ENCODE peak calls at places on chromosomes 12 and 14, in seven cellular contexts. One of them, this sample, is unnamed.

GRCh38 chr12:32270818-32271710 is 128.3 kb upstream of the FGD4 start:
- DNase-seq in activated CD4-positive, alpha-beta T cell treated with anti-CD3 and anti-CD28 coated beads, Interleukin-2, amount 50 U/mL, for 48 hours: no peak
- DNase-seq in T follicular helper cell: no peak
- DNase-seq in CD4-positive, alpha-beta memory T cell: no peak
- DNase-seq in cardiac fibroblast: peak; percentile 31
- DNase-seq in NCI-H510A treated with DMSO at 0.1 percent for 48 hours: no peak
- DNase-seq in activated naive CD4-positive, alpha-beta T cell treated with anti-CD3 and anti-CD28 coated beads for 36 hours: no peak
- DNase-seq in this sample: no peak

GRCh38 chr14:96663491-96664067 is 133.6 kb upstream of the VRK1 start:
- DNase-seq in activated naive CD4-positive, alpha-beta T cell treated with anti-CD3 and anti-CD28 coated beads for 36 hours: no peak
- DNase-seq in T follicular helper cell: no peak
- DNase-seq in NCI-H510A treated with DMSO at 0.1 percent for 48 hours: no peak
- DNase-seq in CD4-positive, alpha-beta memory T cell: no peak
- DNase-seq in activated CD4-positive, alpha-beta T cell treated with anti-CD3 and anti-CD28 coated beads, Interleukin-2, amount 50 U/mL, for 48 hours: no peak
- DNase-seq in cardiac fibroblast: no peak
- DNase-seq in this sample: no peak

GRCh38 chr14:30020271-30020670 is 92.6 kb upstream of the PRKD1 start:
- DNase-seq in cardiac fibroblast: no peak
- DNase-seq in CD4-positive, alpha-beta memory T cell: no peak
- DNase-seq in activated naive CD4-positive, alpha-beta T cell treated with anti-CD3 and anti-CD28 coated beads for 36 hours: no peak
- DNase-seq in NCI-H510A treated with DMSO at 0.1 percent for 48 hours: no peak
- DNase-seq in activated CD4-positive, alpha-beta T cell treated with anti-CD3 and anti-CD28 coated beads, Interleukin-2, amount 50 U/mL, for 48 hours: no peak
- DNase-seq in T follicular helper cell: no peak
- DNase-seq in this sample: no peak

GRCh38 chr14:64683264-64683663 is 21.0 kb upstream of the PLEKHG3 start:
- DNase-seq in cardiac fibroblast: no peak
- DNase-seq in CD4-positive, alpha-beta memory T cell: no peak
- DNase-seq in activated CD4-positive, alpha-beta T cell treated with anti-CD3 and anti-CD28 coated beads, Interleukin-2, amount 50 U/mL, for 48 hours: no peak
- DNase-seq in NCI-H510A treated with DMSO at 0.1 percent for 48 hours: no peak
- DNase-seq in activated naive CD4-positive, alpha-beta T cell treated with anti-CD3 and anti-CD28 coated beads for 36 hours: no peak
- DNase-seq in T follicular helper cell: no peak
- DNase-seq in this sample: no peak

GRCh38 chr12:41345071-41345470 is 157.0 kb downstream of the PDZRN4 start:
- DNase-seq in cardiac fibroblast: no peak
- DNase-seq in CD4-positive, alpha-beta memory T cell: no peak
- DNase-seq in activated naive CD4-positive, alpha-beta T cell treated with anti-CD3 and anti-CD28 coated beads for 36 hours: no peak
- DNase-seq in T follicular helper cell: no peak
- DNase-seq in activated CD4-positive, alpha-beta T cell treated with anti-CD3 and anti-CD28 coated beads, Interleukin-2, amount 50 U/mL, for 48 hours: no peak
- DNase-seq in NCI-H510A treated with DMSO at 0.1 percent for 48 hours: no peak
- DNase-seq in this sample: no peak

GRCh38 chr12:119804011-119804641 is 73.0 kb downstream of the CIT start:
- DNase-seq in activated naive CD4-positive, alpha-beta T cell treated with anti-CD3 and anti-CD28 coated beads for 36 hours: no peak
- DNase-seq in CD4-positive, alpha-beta memory T cell: no peak
- DNase-seq in NCI-H510A treated with DMSO at 0.1 percent for 48 hours: peak; percentile 64
- DNase-seq in activated CD4-positive, alpha-beta T cell treated with anti-CD3 and anti-CD28 coated beads, Interleukin-2, amount 50 U/mL, for 48 hours: no peak
- DNase-seq in cardiac fibroblast: peak; percentile 56
- DNase-seq in T follicular helper cell: no peak
- DNase-seq in this sample: no peak

GRCh38 chr14:89428556-89429196 is 11.6 kb upstream of the FOXN3 start:
- DNase-seq in NCI-H510A treated with DMSO at 0.1 percent for 48 hours: peak; percentile 90
- DNase-seq in activated CD4-positive, alpha-beta T cell treated with anti-CD3 and anti-CD28 coated beads, Interleukin-2, amount 50 U/mL, for 48 hours: no peak
- DNase-seq in activated naive CD4-positive, alpha-beta T cell treated with anti-CD3 and anti-CD28 coated beads for 36 hours: no peak
- DNase-seq in CD4-positive, alpha-beta memory T cell: no peak
- DNase-seq in cardiac fibroblast: no peak
- DNase-seq in T follicular helper cell: no peak
- DNase-seq in this sample: no peak

GRCh38 chr14:69355955-69356321 is 42.2 kb downstream of the ERH start:
- DNase-seq in cardiac fibroblast: peak; percentile 73
- DNase-seq in T follicular helper cell: no peak
- DNase-seq in activated naive CD4-positive, alpha-beta T cell treated with anti-CD3 and anti-CD28 coated beads for 36 hours: no peak
- DNase-seq in CD4-positive, alpha-beta memory T cell: no peak
- DNase-seq in activated CD4-positive, alpha-beta T cell treated with anti-CD3 and anti-CD28 coated beads, Interleukin-2, amount 50 U/mL, for 48 hours: no peak
- DNase-seq in NCI-H510A treated with DMSO at 0.1 percent for 48 hours: peak; percentile 54
- DNase-seq in this sample: no peak

GRCh38 chr14:99769123-99769522 is 24.1 kb upstream of the EML1 start:
- DNase-seq in NCI-H510A treated with DMSO at 0.1 percent for 48 hours: no peak
- DNase-seq in activated CD4-positive, alpha-beta T cell treated with anti-CD3 and anti-CD28 coated beads, Interleukin-2, amount 50 U/mL, for 48 hours: no peak
- DNase-seq in cardiac fibroblast: no peak
- DNase-seq in activated naive CD4-positive, alpha-beta T cell treated with anti-CD3 and anti-CD28 coated beads for 36 hours: no peak
- DNase-seq in CD4-positive, alpha-beta memory T cell: no peak
- DNase-seq in T follicular helper cell: no peak
- DNase-seq in this sample: no peak

GRCh38 chr12:64691793-64692583 is 67.2 kb downstream of the GNS start:
- DNase-seq in activated naive CD4-positive, alpha-beta T cell treated with anti-CD3 and anti-CD28 coated beads for 36 hours: no peak
- DNase-seq in CD4-positive, alpha-beta memory T cell: no peak
- DNase-seq in cardiac fibroblast: peak; percentile 30
- DNase-seq in activated CD4-positive, alpha-beta T cell treated with anti-CD3 and anti-CD28 coated beads, Interleukin-2, amount 50 U/mL, for 48 hours: no peak
- DNase-seq in T follicular helper cell: no peak
- DNase-seq in NCI-H510A treated with DMSO at 0.1 percent for 48 hours: peak; percentile 90
- DNase-seq in this sample: no peak

GRCh38 chr14:86574026-86574777 is 1044.3 kb downstream of the FLRT2 start:
- DNase-seq in activated CD4-positive, alpha-beta T cell treated with anti-CD3 and anti-CD28 coated beads, Interleukin-2, amount 50 U/mL, for 48 hours: no peak
- DNase-seq in CD4-positive, alpha-beta memory T cell: no peak
- DNase-seq in cardiac fibroblast: peak; percentile 55
- DNase-seq in NCI-H510A treated with DMSO at 0.1 percent for 48 hours: no peak
- DNase-seq in activated naive CD4-positive, alpha-beta T cell treated with anti-CD3 and anti-CD28 coated beads for 36 hours: no peak
- DNase-seq in T follicular helper cell: no peak
- DNase-seq in this sample: no peak

GRCh38 chr14:34851395-34851794 is 23.8 kb downstream of the BAZ1A start:
- DNase-seq in cardiac fibroblast: peak; percentile 77
- DNase-seq in T follicular helper cell: no peak
- DNase-seq in NCI-H510A treated with DMSO at 0.1 percent for 48 hours: no peak
- DNase-seq in CD4-positive, alpha-beta memory T cell: no peak
- DNase-seq in activated naive CD4-positive, alpha-beta T cell treated with anti-CD3 and anti-CD28 coated beads for 36 hours: no peak
- DNase-seq in activated CD4-positive, alpha-beta T cell treated with anti-CD3 and anti-CD28 coated beads, Interleukin-2, amount 50 U/mL, for 48 hours: no peak
- DNase-seq in this sample: no peak

GRCh38 chr12:27549801-27550652 is 26.0 kb downstream of the PPFIBP1 start:
- DNase-seq in cardiac fibroblast: peak; percentile 99
- DNase-seq in NCI-H510A treated with DMSO at 0.1 percent for 48 hours: peak; percentile 46
- DNase-seq in activated CD4-positive, alpha-beta T cell treated with anti-CD3 and anti-CD28 coated beads, Interleukin-2, amount 50 U/mL, for 48 hours: no peak
- DNase-seq in activated naive CD4-positive, alpha-beta T cell treated with anti-CD3 and anti-CD28 coated beads for 36 hours: no peak
- DNase-seq in CD4-positive, alpha-beta memory T cell: no peak
- DNase-seq in T follicular helper cell: no peak
- DNase-seq in this sample: no peak

GRCh38 chr14:34582117-34582680 is 42.7 kb upstream of the EAPP start:
- DNase-seq in cardiac fibroblast: no peak
- DNase-seq in T follicular helper cell: no peak
- DNase-seq in NCI-H510A treated with DMSO at 0.1 percent for 48 hours: no peak
- DNase-seq in CD4-positive, alpha-beta memory T cell: no peak
- DNase-seq in activated naive CD4-positive, alpha-beta T cell treated with anti-CD3 and anti-CD28 coated beads for 36 hours: no peak
- DNase-seq in activated CD4-positive, alpha-beta T cell treated with anti-CD3 and anti-CD28 coated beads, Interleukin-2, amount 50 U/mL, for 48 hours: no peak
- DNase-seq in this sample: no peak

GRCh38 chr14:104220225-104221070 is 82.1 kb downstream of the KIF26A start:
- DNase-seq in T follicular helper cell: no peak
- DNase-seq in NCI-H510A treated with DMSO at 0.1 percent for 48 hours: no peak
- DNase-seq in cardiac fibroblast: no peak
- DNase-seq in CD4-positive, alpha-beta memory T cell: no peak
- DNase-seq in activated CD4-positive, alpha-beta T cell treated with anti-CD3 and anti-CD28 coated beads, Interleukin-2, amount 50 U/mL, for 48 hours: no peak
- DNase-seq in activated naive CD4-positive, alpha-beta T cell treated with anti-CD3 and anti-CD28 coated beads for 36 hours: no peak
- DNase-seq in this sample: peak; percentile 27

GRCh38 chr12:78359530-78359929 is 505.0 kb upstream of the SYT1 start:
- DNase-seq in activated naive CD4-positive, alpha-beta T cell treated with anti-CD3 and anti-CD28 coated beads for 36 hours: no peak
- DNase-seq in cardiac fibroblast: peak; percentile 23
- DNase-seq in T follicular helper cell: no peak
- DNase-seq in NCI-H510A treated with DMSO at 0.1 percent for 48 hours: no peak
- DNase-seq in activated CD4-positive, alpha-beta T cell treated with anti-CD3 and anti-CD28 coated beads, Interleukin-2, amount 50 U/mL, for 48 hours: no peak
- DNase-seq in CD4-positive, alpha-beta memory T cell: no peak
- DNase-seq in this sample: no peak

GRCh38 chr14:52835122-52835903 is 43.9 kb upstream of the GNPNAT1 start:
- DNase-seq in activated naive CD4-positive, alpha-beta T cell treated with anti-CD3 and anti-CD28 coated beads for 36 hours: no peak
- DNase-seq in T follicular helper cell: no peak
- DNase-seq in CD4-positive, alpha-beta memory T cell: no peak
- DNase-seq in NCI-H510A treated with DMSO at 0.1 percent for 48 hours: peak; percentile 10
- DNase-seq in activated CD4-positive, alpha-beta T cell treated with anti-CD3 and anti-CD28 coated beads, Interleukin-2, amount 50 U/mL, for 48 hours: no peak
- DNase-seq in cardiac fibroblast: peak; percentile 62
- DNase-seq in this sample: no peak

GRCh38 chr14:94312481-94313246 is 10.5 kb downstream of the SERPINA6 start:
- DNase-seq in NCI-H510A treated with DMSO at 0.1 percent for 48 hours: no peak
- DNase-seq in activated CD4-positive, alpha-beta T cell treated with anti-CD3 and anti-CD28 coated beads, Interleukin-2, amount 50 U/mL, for 48 hours: no peak
- DNase-seq in T follicular helper cell: no peak
- DNase-seq in CD4-positive, alpha-beta memory T cell: no peak
- DNase-seq in cardiac fibroblast: no peak
- DNase-seq in activated naive CD4-positive, alpha-beta T cell treated with anti-CD3 and anti-CD28 coated beads for 36 hours: no peak
- DNase-seq in this sample: no peak

GRCh38 chr12:57127710-57128518 is at the start of gene LRP1:
- DNase-seq in cardiac fibroblast: peak; percentile 92
- DNase-seq in NCI-H510A treated with DMSO at 0.1 percent for 48 hours: peak; percentile 77
- DNase-seq in T follicular helper cell: peak; percentile 76
- DNase-seq in activated naive CD4-positive, alpha-beta T cell treated with anti-CD3 and anti-CD28 coated beads for 36 hours: peak; percentile 75
- DNase-seq in activated CD4-positive, alpha-beta T cell treated with anti-CD3 and anti-CD28 coated beads, Interleukin-2, amount 50 U/mL, for 48 hours: peak; percentile 74
- DNase-seq in CD4-positive, alpha-beta memory T cell: peak; percentile 81
- DNase-seq in this sample: peak; percentile 84

GRCh38 chr12:53159195-53159834 is 21.2 kb upstream of the ZNF740 start:
- DNase-seq in CD4-positive, alpha-beta memory T cell: peak; percentile 84
- DNase-seq in T follicular helper cell: peak; percentile 82
- DNase-seq in activated naive CD4-positive, alpha-beta T cell treated with anti-CD3 and anti-CD28 coated beads for 36 hours: peak; percentile 97
- DNase-seq in activated CD4-positive, alpha-beta T cell treated with anti-CD3 and anti-CD28 coated beads, Interleukin-2, amount 50 U/mL, for 48 hours: peak; percentile 95
- DNase-seq in cardiac fibroblast: peak; percentile 83
- DNase-seq in NCI-H510A treated with DMSO at 0.1 percent for 48 hours: peak; percentile 81
- DNase-seq in this sample: peak; percentile 89

GRCh38 chr12:114395755-114396152 is 10.2 kb downstream of the TBX5 start:
- DNase-seq in T follicular helper cell: no peak
- DNase-seq in NCI-H510A treated with DMSO at 0.1 percent for 48 hours: no peak
- DNase-seq in cardiac fibroblast: peak; percentile 49
- DNase-seq in activated naive CD4-positive, alpha-beta T cell treated with anti-CD3 and anti-CD28 coated beads for 36 hours: no peak
- DNase-seq in CD4-positive, alpha-beta memory T cell: no peak
- DNase-seq in activated CD4-positive, alpha-beta T cell treated with anti-CD3 and anti-CD28 coated beads, Interleukin-2, amount 50 U/mL, for 48 hours: no peak
- DNase-seq in this sample: peak; percentile 14

GRCh38 chr12:56836800-56837663 is 73.9 kb downstream of the HSD17B6 start:
- DNase-seq in activated naive CD4-positive, alpha-beta T cell treated with anti-CD3 and anti-CD28 coated beads for 36 hours: peak; percentile 79
- DNase-seq in cardiac fibroblast: peak; percentile 58
- DNase-seq in activated CD4-positive, alpha-beta T cell treated with anti-CD3 and anti-CD28 coated beads, Interleukin-2, amount 50 U/mL, for 48 hours: peak; percentile 18
- DNase-seq in T follicular helper cell: no peak
- DNase-seq in CD4-positive, alpha-beta memory T cell: peak; percentile 15
- DNase-seq in NCI-H510A treated with DMSO at 0.1 percent for 48 hours: no peak
- DNase-seq in this sample: no peak

GRCh38 chr12:120229583-120230325 is 28.8 kb upstream of the RPLP0 start:
- DNase-seq in CD4-positive, alpha-beta memory T cell: no peak
- DNase-seq in T follicular helper cell: no peak
- DNase-seq in cardiac fibroblast: peak; percentile 58
- DNase-seq in activated naive CD4-positive, alpha-beta T cell treated with anti-CD3 and anti-CD28 coated beads for 36 hours: no peak
- DNase-seq in NCI-H510A treated with DMSO at 0.1 percent for 48 hours: peak; percentile 73
- DNase-seq in activated CD4-positive, alpha-beta T cell treated with anti-CD3 and anti-CD28 coated beads, Interleukin-2, amount 50 U/mL, for 48 hours: no peak
- DNase-seq in this sample: no peak

GRCh38 chr14:64363265-64363840 is 24.8 kb upstream of the MTHFD1 start:
- DNase-seq in cardiac fibroblast: peak; percentile 46
- DNase-seq in activated naive CD4-positive, alpha-beta T cell treated with anti-CD3 and anti-CD28 coated beads for 36 hours: no peak
- DNase-seq in T follicular helper cell: no peak
- DNase-seq in activated CD4-positive, alpha-beta T cell treated with anti-CD3 and anti-CD28 coated beads, Interleukin-2, amount 50 U/mL, for 48 hours: no peak
- DNase-seq in NCI-H510A treated with DMSO at 0.1 percent for 48 hours: no peak
- DNase-seq in CD4-positive, alpha-beta memory T cell: no peak
- DNase-seq in this sample: no peak

GRCh38 chr14:23093993-23094665 is 807 bp downstream of the ACIN1 start:
- DNase-seq in T follicular helper cell: no peak
- DNase-seq in activated naive CD4-positive, alpha-beta T cell treated with anti-CD3 and anti-CD28 coated beads for 36 hours: no peak
- DNase-seq in CD4-positive, alpha-beta memory T cell: no peak
- DNase-seq in NCI-H510A treated with DMSO at 0.1 percent for 48 hours: no peak
- DNase-seq in cardiac fibroblast: no peak
- DNase-seq in activated CD4-positive, alpha-beta T cell treated with anti-CD3 and anti-CD28 coated beads, Interleukin-2, amount 50 U/mL, for 48 hours: peak; percentile 72
- DNase-seq in this sample: no peak

GRCh38 chr12:91140660-91141045 is 29.4 kb upstream of the LUM start:
- DNase-seq in cardiac fibroblast: peak; percentile 71
- DNase-seq in activated naive CD4-positive, alpha-beta T cell treated with anti-CD3 and anti-CD28 coated beads for 36 hours: no peak
- DNase-seq in T follicular helper cell: no peak
- DNase-seq in CD4-positive, alpha-beta memory T cell: no peak
- DNase-seq in activated CD4-positive, alpha-beta T cell treated with anti-CD3 and anti-CD28 coated beads, Interleukin-2, amount 50 U/mL, for 48 hours: no peak
- DNase-seq in NCI-H510A treated with DMSO at 0.1 percent for 48 hours: no peak
- DNase-seq in this sample: no peak

GRCh38 chr14:33230016-33230415 is 291.3 kb downstream of the NPAS3 start:
- DNase-seq in T follicular helper cell: no peak
- DNase-seq in activated CD4-positive, alpha-beta T cell treated with anti-CD3 and anti-CD28 coated beads, Interleukin-2, amount 50 U/mL, for 48 hours: no peak
- DNase-seq in NCI-H510A treated with DMSO at 0.1 percent for 48 hours: no peak
- DNase-seq in activated naive CD4-positive, alpha-beta T cell treated with anti-CD3 and anti-CD28 coated beads for 36 hours: no peak
- DNase-seq in cardiac fibroblast: no peak
- DNase-seq in CD4-positive, alpha-beta memory T cell: no peak
- DNase-seq in this sample: no peak

GRCh38 chr12:92927055-92927435 is 2.0 kb downstream of the EEA1 start:
- DNase-seq in NCI-H510A treated with DMSO at 0.1 percent for 48 hours: no peak
- DNase-seq in cardiac fibroblast: peak; percentile 65
- DNase-seq in activated CD4-positive, alpha-beta T cell treated with anti-CD3 and anti-CD28 coated beads, Interleukin-2, amount 50 U/mL, for 48 hours: peak; percentile 56
- DNase-seq in activated naive CD4-positive, alpha-beta T cell treated with anti-CD3 and anti-CD28 coated beads for 36 hours: peak; percentile 79
- DNase-seq in T follicular helper cell: peak; percentile 14
- DNase-seq in CD4-positive, alpha-beta memory T cell: no peak
- DNase-seq in this sample: no peak

GRCh38 chr12:27018071-27018470 is 3.9 kb upstream of the TM7SF3 start:
- DNase-seq in cardiac fibroblast: no peak
- DNase-seq in T follicular helper cell: no peak
- DNase-seq in activated naive CD4-positive, alpha-beta T cell treated with anti-CD3 and anti-CD28 coated beads for 36 hours: no peak
- DNase-seq in NCI-H510A treated with DMSO at 0.1 percent for 48 hours: no peak
- DNase-seq in activated CD4-positive, alpha-beta T cell treated with anti-CD3 and anti-CD28 coated beads, Interleukin-2, amount 50 U/mL, for 48 hours: no peak
- DNase-seq in CD4-positive, alpha-beta memory T cell: no peak
- DNase-seq in this sample: no peak

GRCh38 chr14:33073023-33073422 is 134.3 kb downstream of the NPAS3 start:
- DNase-seq in T follicular helper cell: no peak
- DNase-seq in NCI-H510A treated with DMSO at 0.1 percent for 48 hours: no peak
- DNase-seq in cardiac fibroblast: no peak
- DNase-seq in CD4-positive, alpha-beta memory T cell: no peak
- DNase-seq in activated naive CD4-positive, alpha-beta T cell treated with anti-CD3 and anti-CD28 coated beads for 36 hours: no peak
- DNase-seq in activated CD4-positive, alpha-beta T cell treated with anti-CD3 and anti-CD28 coated beads, Interleukin-2, amount 50 U/mL, for 48 hours: no peak
- DNase-seq in this sample: no peak

GRCh38 chr14:55366271-55366670 is 45.4 kb downstream of the ATG14 start:
- DNase-seq in cardiac fibroblast: no peak
- DNase-seq in CD4-positive, alpha-beta memory T cell: no peak
- DNase-seq in NCI-H510A treated with DMSO at 0.1 percent for 48 hours: no peak
- DNase-seq in activated CD4-positive, alpha-beta T cell treated with anti-CD3 and anti-CD28 coated beads, Interleukin-2, amount 50 U/mL, for 48 hours: no peak
- DNase-seq in T follicular helper cell: no peak
- DNase-seq in activated naive CD4-positive, alpha-beta T cell treated with anti-CD3 and anti-CD28 coated beads for 36 hours: no peak
- DNase-seq in this sample: no peak

GRCh38 chr14:104253223-104253822 is 114.9 kb downstream of the KIF26A start:
- DNase-seq in activated naive CD4-positive, alpha-beta T cell treated with anti-CD3 and anti-CD28 coated beads for 36 hours: no peak
- DNase-seq in CD4-positive, alpha-beta memory T cell: no peak
- DNase-seq in NCI-H510A treated with DMSO at 0.1 percent for 48 hours: no peak
- DNase-seq in T follicular helper cell: no peak
- DNase-seq in cardiac fibroblast: no peak
- DNase-seq in activated CD4-positive, alpha-beta T cell treated with anti-CD3 and anti-CD28 coated beads, Interleukin-2, amount 50 U/mL, for 48 hours: no peak
- DNase-seq in this sample: peak; percentile 11